ENCODE peak calls at places on chromosome 22, in seven cellular contexts. G, A, L, Z, E, Y and V are unnamed samples.

GRCh38 chr22:30674482-30674881 is 6.8 kb upstream of the DUSP18 start:
- DNase-seq in Z (no peak), G (no peak), A (no peak), L (no peak), E (no peak), Y (no peak), V (no peak)

GRCh38 chr22:32985899-32986772 is 72.0 kb downstream of the SYN3 start:
- DNase-seq in E (no peak), Z (peak), A (peak), L (peak), Y (peak), G (no peak), V (peak)

GRCh38 chr22:24144056-24144455 is 37.2 kb upstream of the SUSD2 start:
- DNase-seq in Z (no peak), Y (no peak), L (no peak), A (no peak), G (no peak), E (no peak), V (peak)

GRCh38 chr22:37640591-37641250 is 1.3 kb downstream of the SH3BP1 start:
- DNase-seq in G (no peak), Y (no peak), A (no peak), Z (no peak), E (no peak), L (no peak), V (peak)

GRCh38 chr22:22030493-22031182 is 48.1 kb upstream of the TOP3B start:
- DNase-seq in E (peak), A (peak), G (no peak), L (peak), Y (peak), Z (peak), V (no peak)

GRCh38 chr22:28956506-28956905 is 73.1 kb downstream of the ZNRF3 start:
- DNase-seq in Z (no peak), A (no peak), Y (peak), E (no peak), L (peak), G (no peak), V (no peak)

GRCh38 chr22:50422961-50423815 is 51.6 kb downstream of the SBF1 start:
- DNase-seq in Y (no peak), G (no peak), E (no peak), L (no peak), A (no peak), Z (no peak), V (peak)

GRCh38 chr22:40324468-40325305 is 21.6 kb upstream of the ADSL start:
- DNase-seq in A (no peak), L (no peak), Y (no peak), Z (no peak), E (peak), G (no peak), V (no peak)

GRCh38 chr22:30424471-30425326 is 869 bp upstream of the MTFP1 start:
- DNase-seq in A (no peak), E (no peak), Z (no peak), G (no peak), L (peak), Y (peak), V (no peak)

GRCh38 chr22:24091551-24092420 is 80.7 kb downstream of the CABIN1 start:
- DNase-seq in L (no peak), G (no peak), Z (no peak), A (no peak), Y (no peak), E (no peak), V (peak)

GRCh38 chr22:43152355-43153071 is 1.2 kb downstream of the TSPO start:
- DNase-seq in E (peak), L (peak), Y (peak), G (no peak), A (peak), Z (peak), V (peak)

GRCh38 chr22:45007247-45007945 is 2.4 kb downstream of the PHF21B start:
- DNase-seq in A (no peak), Z (peak), E (no peak), G (no peak), L (no peak), Y (no peak), V (peak)

GRCh38 chr22:49296561-49296960 is 531.1 kb downstream of the BRD1 start:
- DNase-seq in E (no peak), L (no peak), A (no peak), G (no peak), Z (no peak), Y (no peak), V (no peak)

GRCh38 chr22:46075764-46076531 is 74.4 kb upstream of the PPARA start:
- DNase-seq in Z (peak), E (peak), A (no peak), Y (no peak), G (no peak), L (no peak), V (peak)

GRCh38 chr22:24429411-24430365 is 2.3 kb downstream of the ADORA2A start:
- DNase-seq in E (peak), A (no peak), Y (peak), L (peak), G (no peak), Z (peak), V (peak)